ENCODE peak calls at places on chromosomes 4 and X, in five cellular contexts. N is left colon; O is AG09309; L is mucosa of gallbladder; B is stimulated activated CD4-positive, alpha-beta T cell treated with anti-CD3 and anti-CD28 coated beads, Interleukin-4, amount 100 ng/mL, for 24 hours. Y is an unnamed sample.

GRCh38 chr4:186717556-186717955 is 6.1 kb downstream of the FAT1 start:
- DNase-seq in N (no peak), L (no peak), B (no peak), O (no peak), Y (no peak)

GRCh38 chr4:125520258-125520990 is 205.7 kb downstream of the FAT4 start:
- DNase-seq in N (no peak), B (no peak), O (no peak), L (no peak), Y (no peak)

GRCh38 chrX:129139837-129140679 is 383.2 kb downstream of the SMARCA1 start:
- DNase-seq in L (no peak), N (no peak), B (no peak), O (no peak), Y (peak)

GRCh38 chr4:24537025-24537424 is 47.3 kb downstream of the DHX15 start:
- DNase-seq in O (no peak), B (no peak), N (no peak), L (no peak), Y (no peak)

GRCh38 chr4:80071643-80072606 is 1.1 kb downstream of the ANTXR2 start:
- DNase-seq in O (no peak), L (peak), N (peak), B (peak), Y (peak)

GRCh38 chrX:15816453-15816838 is 26.2 kb downstream of the ZRSR2 start:
- DNase-seq in O (no peak), N (no peak), L (no peak), B (no peak), Y (no peak)

GRCh38 chr4:22573198-22573597 is 57.3 kb upstream of the ADGRA3 start:
- DNase-seq in N (peak), L (peak), B (no peak), O (no peak), Y (no peak)

GRCh38 chr4:7021355-7021754 is 21.8 kb upstream of the TADA2B start:
- DNase-seq in B (no peak), L (no peak), O (no peak), N (no peak), Y (no peak)

Y was measured in NCI-H1417 treated with DMSO at 0.1 percent for 48 hours.